ENCODE peak calls at places on chromosomes 13 and 19, in seven cellular contexts. B is WTC11, C is fibroblast of lung, Y is AML-193, I is GM12865, P is NCI-H510A, E is cerebellar nuclear complex. K is an unnamed sample.

GRCh38 chr13:33009019-33009418 is 7.2 kb upstream of the KL start:
- DNase-seq in B (no peak), C (no peak), Y (no peak), I (no peak), P (no peak), E (no peak), K (no peak)

GRCh38 chr19:2087621-2088100 is 8.5 kb downstream of the MOB3A start:
- DNase-seq in B (no peak), C (no peak), Y (peak; percentile 36), I (peak; percentile 86), P (no peak), E (no peak), K (no peak)

GRCh38 chr19:14433454-14434156 is 499 bp downstream of the PKN1 start:
- DNase-seq in B (peak; percentile 35), C (no peak), Y (no peak), I (no peak), P (peak; percentile 31), E (no peak), K (no peak)

GRCh38 chr13:29844441-29844840 is 6.0 kb downstream of the UBL3 start:
- DNase-seq in B (no peak), C (no peak), Y (no peak), I (no peak), P (no peak), E (no peak), K (no peak)

GRCh38 chr19:35621708-35622107 is 7.1 kb upstream of the RBM42 start:
- DNase-seq in B (no peak), C (no peak), Y (no peak), I (no peak), P (no peak), E (no peak), K (no peak)

GRCh38 chr19:43957891-43958290 is 6.9 kb downstream of the ZNF221 start:
- DNase-seq in B (no peak), C (peak; percentile 86), Y (no peak), I (no peak), P (no peak), E (no peak), K (no peak)

GRCh38 chr19:56144396-56144795 is 3.3 kb downstream of the ZNF444 start:
- DNase-seq in B (no peak), C (no peak), Y (no peak), I (no peak), P (no peak), E (no peak), K (no peak)

GRCh38 chr19:2533686-2534085 is 57.8 kb downstream of the GADD45B start:
- DNase-seq in B (no peak), C (no peak), Y (no peak), I (no peak), P (no peak), E (no peak), K (no peak)

K was measured in SK-MEL-5.